ENCODE peak calls at places on chromosomes 11 and 22, in four cellular contexts. One of them, this sample, is unnamed.

GRCh38 chr22:46425011-46425410 is 89.5 kb downstream of the TRMU start:
- DNase-seq in K562: no peak
- DNase-seq in GM12878: no peak
- DNase-seq in GM12891: no peak
- DNase-seq in this sample: no peak

GRCh38 chr11:130359419-130359818 is 44.7 kb upstream of the ZBTB44 start:
- DNase-seq in K562: no peak
- DNase-seq in GM12878: no peak
- DNase-seq in GM12891: no peak
- DNase-seq in this sample: no peak

GRCh38 chr22:50314455-50315288 is 7.2 kb upstream of the PLXNB2 start:
- DNase-seq in K562: peak
- DNase-seq in GM12891: peak
- DNase-seq in GM12878: peak
- DNase-seq in this sample: peak

GRCh38 chr22:29475550-29475949 is 4.5 kb upstream of the NEFH start:
- DNase-seq in GM12878: peak
- DNase-seq in K562: no peak
- DNase-seq in GM12891: no peak
- DNase-seq in this sample: no peak

GRCh38 chr11:10900686-10901415 is 43.0 kb upstream of the ZBED5 start:
- DNase-seq in GM12878: no peak
- DNase-seq in K562: no peak
- DNase-seq in GM12891: no peak
- DNase-seq in this sample: no peak

GRCh38 chr11:113681282-113681681 is 24.8 kb downstream of the TMPRSS5 start:
- DNase-seq in GM12891: no peak
- DNase-seq in GM12878: no peak
- DNase-seq in K562: peak
- DNase-seq in this sample: no peak

GRCh38 chr11:77510095-77510494 is 36.2 kb upstream of the PAK1 start:
- DNase-seq in GM12878: no peak
- DNase-seq in K562: no peak
- DNase-seq in GM12891: no peak
- DNase-seq in this sample: no peak

GRCh38 chr11:9752091-9752490 is 88.2 kb downstream of the SWAP70 start:
- DNase-seq in K562: peak
- DNase-seq in GM12891: no peak
- DNase-seq in GM12878: no peak
- DNase-seq in this sample: no peak

GRCh38 chr22:40193429-40194421 is 16.0 kb downstream of the TNRC6B start:
- DNase-seq in GM12878: no peak
- DNase-seq in GM12891: no peak
- DNase-seq in K562: no peak
- DNase-seq in this sample: no peak

DNA sequence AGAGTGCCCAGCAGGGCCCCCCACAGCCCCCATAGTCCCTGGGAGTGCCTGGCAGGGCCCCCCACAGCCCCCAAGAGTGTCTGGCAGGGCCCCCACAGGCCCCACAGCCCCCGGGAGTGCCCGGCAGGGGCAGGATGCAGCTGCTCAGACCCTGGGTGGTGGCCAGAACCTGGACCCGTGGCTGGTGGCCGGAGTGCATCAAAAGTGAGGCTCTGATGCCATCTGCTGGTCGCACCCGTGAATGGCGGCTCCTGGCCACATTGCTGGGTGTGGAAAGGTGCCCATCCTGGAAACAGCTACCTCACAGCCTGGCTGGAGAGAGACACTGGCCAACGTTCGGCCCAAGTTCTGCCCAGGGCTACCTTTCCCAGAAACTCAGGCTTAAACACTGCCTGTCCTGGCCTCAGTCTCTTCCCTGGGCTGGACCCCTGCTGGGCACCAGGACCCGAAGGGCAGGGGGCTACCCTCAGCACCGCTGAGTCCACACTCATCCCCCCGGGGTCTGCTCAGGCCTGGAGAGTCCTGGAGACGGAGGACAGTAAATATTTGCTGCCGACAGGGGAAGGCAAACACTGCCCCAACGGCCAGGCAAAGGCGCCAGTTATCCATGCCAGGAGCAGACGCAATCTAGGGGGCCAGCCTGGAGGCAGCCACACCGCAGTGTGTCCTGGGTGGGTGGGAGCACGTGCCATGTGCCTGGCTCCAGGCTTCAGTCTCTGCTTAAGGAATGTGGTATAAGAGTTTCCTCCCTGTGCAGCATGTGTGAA is 4.4 kb downstream of the INS start:
- DNase-seq in GM12891: peak
- DNase-seq in GM12878: no peak
- DNase-seq in K562: peak
- DNase-seq in this sample: peak
- TF ChIP-seq SPI1 in GM12891: no peak
- TF ChIP-seq SPI1 in GM12878: no peak
- TF ChIP-seq SPI1 in K562: no peak
- TF ChIP-seq SPI1 in this sample: no peak

GRCh38 chr11:55401011-55401410 is 33.2 kb downstream of the OR4A15 start:
- DNase-seq in GM12878: no peak
- DNase-seq in GM12891: no peak
- DNase-seq in K562: no peak
- DNase-seq in this sample: no peak
- TF ChIP-seq SPI1 in GM12878: no peak
- TF ChIP-seq SPI1 in GM12891: no peak
- TF ChIP-seq SPI1 in K562: no peak
- TF ChIP-seq SPI1 in this sample: no peak

DNA sequence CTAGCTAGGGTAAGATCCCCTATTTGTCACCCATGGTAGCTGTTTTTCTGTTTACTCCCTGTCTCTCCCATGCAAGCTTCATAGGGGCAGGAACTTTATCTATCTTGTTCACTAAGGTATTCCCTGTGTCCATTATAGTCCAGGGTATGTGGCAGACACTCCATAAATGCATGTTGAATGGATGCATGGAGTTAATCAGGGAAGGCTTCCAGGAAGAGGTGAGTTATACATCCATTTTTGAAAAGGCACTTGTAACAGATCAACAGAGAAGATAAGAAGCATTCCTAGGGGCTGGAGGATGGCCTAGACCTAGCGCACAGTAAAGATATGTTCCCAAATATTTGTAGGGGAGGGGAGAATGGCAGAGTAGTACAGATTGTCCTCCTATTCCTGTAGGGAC is 130.3 kb downstream of the BUD13 start:
- DNase-seq in GM12878: no peak
- DNase-seq in K562: no peak
- DNase-seq in GM12891: no peak
- DNase-seq in this sample: no peak
- TF ChIP-seq SPI1 in GM12878: no peak
- TF ChIP-seq SPI1 in K562: no peak
- TF ChIP-seq SPI1 in GM12891: no peak
- TF ChIP-seq SPI1 in this sample: no peak

DNA sequence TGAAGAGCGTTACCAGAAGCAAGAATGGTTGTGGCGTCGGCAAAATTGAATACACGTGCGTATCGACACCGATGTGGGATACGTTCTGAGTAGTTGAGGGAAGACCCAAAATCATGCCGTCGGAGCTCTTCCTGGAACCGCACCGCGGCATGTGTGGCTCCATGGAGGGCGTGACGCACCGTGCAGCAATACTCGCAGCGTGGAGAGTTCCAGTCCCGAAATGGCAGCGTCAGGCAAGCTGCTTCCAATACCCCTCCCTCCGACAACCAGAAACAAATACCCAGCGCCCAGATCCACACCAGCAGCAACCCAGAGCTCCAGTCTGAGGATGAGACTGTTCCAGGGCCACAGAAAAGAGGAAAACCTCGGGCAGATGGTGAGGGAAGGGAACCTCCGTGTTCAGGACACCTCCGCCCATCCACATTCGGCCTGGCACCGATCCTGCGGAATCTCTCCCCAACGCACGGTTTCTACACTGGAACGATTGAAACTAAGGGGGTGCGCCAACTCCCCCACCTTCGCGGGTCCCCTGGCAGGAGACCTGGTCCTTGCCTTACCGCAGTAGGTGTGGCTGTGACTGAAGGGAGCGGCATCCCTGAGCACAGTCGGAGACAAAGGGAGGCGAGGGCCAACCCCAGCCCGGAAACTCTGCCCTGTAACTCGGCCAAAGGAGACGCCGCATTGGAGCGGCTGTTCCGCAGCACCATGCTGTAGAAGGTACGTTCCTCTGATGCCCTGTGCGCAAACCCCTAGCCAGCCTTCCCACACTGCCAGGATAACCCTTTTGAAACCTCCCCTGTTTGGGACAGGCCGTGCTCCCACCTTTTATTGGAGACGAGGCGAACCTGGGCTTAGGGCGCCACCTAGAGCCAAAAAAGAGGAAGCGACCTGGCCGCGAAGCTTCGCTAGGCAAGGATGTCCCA is 28.3 kb downstream of the DBX1 start:
- DNase-seq in K562: peak
- DNase-seq in GM12878: no peak
- DNase-seq in GM12891: peak
- DNase-seq in this sample: peak
- TF ChIP-seq SPI1 in K562: peak
- TF ChIP-seq SPI1 in GM12878: peak
- TF ChIP-seq SPI1 in GM12891: peak
- TF ChIP-seq SPI1 in this sample: peak

GRCh38 chr11:33194455-33194854 is 33.2 kb upstream of the CSTF3 start:
- DNase-seq in GM12878: no peak
- DNase-seq in K562: no peak
- DNase-seq in GM12891: no peak
- DNase-seq in this sample: no peak

GRCh38 chr11:33195391-33196190 is 34.3 kb upstream of the CSTF3 start:
- DNase-seq in GM12878: no peak
- DNase-seq in GM12891: no peak
- DNase-seq in K562: no peak
- DNase-seq in this sample: peak

DNA sequence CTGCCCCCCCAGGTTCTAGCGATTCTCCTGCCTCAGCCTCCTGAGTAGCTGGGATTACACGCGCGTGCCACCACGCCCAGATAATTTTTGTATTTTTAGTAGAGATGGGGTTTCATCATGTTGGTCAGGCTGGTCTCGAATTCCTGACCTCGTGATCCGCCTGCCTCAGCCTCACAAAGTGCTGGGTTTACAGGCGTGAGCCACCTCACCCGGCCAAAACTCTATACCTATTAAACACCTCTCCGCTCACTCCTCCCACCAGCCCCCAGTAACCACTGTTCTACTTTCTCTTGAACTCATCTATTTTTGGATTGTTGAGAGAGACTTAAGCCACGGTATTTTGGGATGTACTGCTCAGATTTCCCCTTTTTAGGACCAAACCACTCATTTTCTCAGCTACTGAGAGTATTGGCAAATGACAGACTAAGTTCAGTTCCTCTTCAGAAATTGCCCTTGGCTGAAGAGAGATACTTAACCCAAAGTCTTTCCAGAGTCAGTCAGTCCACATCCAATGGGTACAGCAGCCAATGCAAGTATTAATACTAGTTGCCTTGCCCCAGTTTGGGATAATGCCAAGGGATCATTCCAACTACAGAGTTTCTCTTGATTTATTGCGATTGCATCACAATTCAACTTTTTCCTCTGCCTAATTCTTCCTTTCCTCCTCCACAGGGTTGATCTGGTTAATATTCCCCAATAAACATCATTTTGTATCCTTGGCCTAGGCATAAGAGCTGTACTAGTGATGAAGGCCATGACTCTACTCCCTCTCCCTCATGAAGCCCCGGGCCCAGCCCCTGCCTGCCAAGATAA is 36.8 kb upstream of the CSTF3 start:
- DNase-seq in GM12891: no peak
- DNase-seq in K562: no peak
- DNase-seq in GM12878: no peak
- DNase-seq in this sample: peak
- TF ChIP-seq SPI1 in GM12891: peak
- TF ChIP-seq SPI1 in K562: no peak
- TF ChIP-seq SPI1 in GM12878: no peak
- TF ChIP-seq SPI1 in this sample: peak

DNA sequence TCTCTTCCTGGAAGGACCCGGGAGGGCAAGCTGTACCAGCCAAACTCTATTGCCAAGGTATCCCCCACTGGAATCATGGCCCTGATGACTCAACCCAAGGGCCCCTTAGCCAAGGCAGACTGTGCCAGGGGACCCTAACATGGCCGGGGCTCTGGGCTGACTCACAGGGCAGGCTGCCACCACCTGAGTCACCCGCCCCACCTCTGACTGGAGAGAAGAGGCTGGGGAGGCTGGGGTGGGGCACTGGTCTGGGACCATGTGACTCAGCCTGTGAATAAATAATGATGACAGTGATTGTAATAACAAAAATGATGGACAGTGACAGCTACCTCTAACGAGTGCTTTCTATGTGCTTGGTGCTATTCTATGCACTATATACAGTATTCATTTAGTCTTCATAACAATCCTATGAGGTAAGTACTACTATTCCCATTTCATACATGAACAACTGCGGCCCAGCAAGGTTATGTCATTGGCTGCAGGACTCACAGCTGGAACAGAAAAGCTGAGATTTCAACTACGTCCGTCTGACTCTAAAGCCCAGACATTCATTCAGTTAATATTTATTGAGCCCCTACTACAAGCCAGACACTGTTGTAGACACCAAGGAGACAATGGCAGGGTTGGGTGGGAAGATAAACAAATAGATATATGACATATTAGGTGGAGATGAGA is 84.2 kb downstream of the FBXO7 start:
- DNase-seq in GM12878: no peak
- DNase-seq in K562: no peak
- DNase-seq in GM12891: no peak
- DNase-seq in this sample: no peak
- TF ChIP-seq SPI1 in GM12878: no peak
- TF ChIP-seq SPI1 in K562: no peak
- TF ChIP-seq SPI1 in GM12891: no peak
- TF ChIP-seq SPI1 in this sample: no peak